ENCODE peak calls at places on chromosome 4, in six cellular contexts. I is GM20000; Z is sigmoid colon; X is tibial nerve; G is CD4-positive, alpha-beta T cell; S is cardiac fibroblast. P is an unnamed sample.
A peak's percentile ranks its signal among the peaks of the same experiment; 100 is the strongest.

GRCh38 chr4:158255727-158256324 is 45.5 kb downstream of the TMEM144 start:
- DNase-seq in I (peak; percentile 26), X (no peak), Z (no peak), G (no peak), S (peak; percentile 75), P (peak; percentile 60)

GRCh38 chr4:153759407-153760226 is at the start of gene RNF175:
- DNase-seq in X (no peak), I (no peak), Z (no peak), G (peak; percentile 24), S (no peak), P (no peak)

GRCh38 chr4:108097990-108098553 is 70.7 kb downstream of the LEF1 start:
- DNase-seq in G (no peak), Z (no peak), S (no peak), I (no peak), X (no peak), P (no peak)

GRCh38 chr4:113760094-113760851 is 1.3 kb downstream of the CAMK2D start:
- DNase-seq in Z (peak; percentile 66), X (peak; percentile 26), G (peak; percentile 28), S (peak; percentile 67), I (no peak), P (peak; percentile 56)

GRCh38 chr4:145452447-145453162 is 29.0 kb upstream of the SMAD1 start:
- DNase-seq in S (no peak), Z (no peak), G (no peak), I (no peak), X (no peak), P (peak; percentile 15)

GRCh38 chr4:174217273-174218126 is 66.0 kb downstream of the FBXO8 start:
- DNase-seq in I (no peak), S (peak; percentile 71), G (no peak), X (no peak), Z (no peak), P (no peak)

GRCh38 chr4:83110222-83110945 is 4.1 kb downstream of the PLAC8 start:
- DNase-seq in I (peak; percentile 86), G (peak; percentile 84), S (peak; percentile 79), Z (peak; percentile 87), X (peak; percentile 65), P (peak; percentile 86)

GRCh38 chr4:5923306-5923830 is 30.5 kb upstream of the CRMP1 start:
- DNase-seq in Z (no peak), G (no peak), S (no peak), X (no peak), I (no peak), P (no peak)

GRCh38 chr4:43816107-43816506 is 632.5 kb downstream of the KCTD8 start:
- DNase-seq in G (no peak), S (no peak), X (no peak), I (no peak), Z (no peak), P (peak; percentile 3)

GRCh38 chr4:45910511-45910910 is 213.3 kb downstream of the GABRG1 start:
- DNase-seq in G (no peak), I (no peak), X (no peak), Z (no peak), S (no peak), P (no peak)

GRCh38 chr4:101200561-101200960 is 146.8 kb downstream of the PPP3CA start:
- DNase-seq in I (no peak), G (no peak), Z (no peak), S (peak; percentile 95), X (no peak), P (peak; percentile 91)

GRCh38 chr4:5473125-5473524 is 235.2 kb downstream of the EVC2 start:
- DNase-seq in X (no peak), I (no peak), G (no peak), Z (no peak), S (no peak), P (no peak)

GRCh38 chr4:24003926-24004325 is 114.1 kb upstream of the PPARGC1A start:
- DNase-seq in Z (no peak), S (no peak), G (no peak), X (no peak), I (no peak), P (peak; percentile 8)

GRCh38 chr4:51851090-51851936 is 8.4 kb downstream of the DCUN1D4 start:
- DNase-seq in S (no peak), Z (no peak), X (no peak), G (no peak), I (no peak), P (no peak)

GRCh38 chr4:110046588-110047049 is 133.9 kb downstream of the EGF start:
- DNase-seq in S (no peak), I (no peak), Z (no peak), G (no peak), X (no peak), P (peak; percentile 29)

GRCh38 chr4:11954093-11954492 is 525.4 kb upstream of the HS3ST1 start:
- DNase-seq in S (peak; percentile 84), I (no peak), Z (no peak), G (no peak), X (no peak), P (peak; percentile 56)

GRCh38 chr4:53653484-53654053 is 62.3 kb upstream of the LNX1 start:
- DNase-seq in S (peak; percentile 48), G (no peak), Z (no peak), I (no peak), X (no peak), P (peak; percentile 12)

GRCh38 chr4:53658029-53658428 is 66.7 kb upstream of the LNX1 start:
- DNase-seq in S (no peak), I (no peak), G (no peak), X (no peak), Z (no peak), P (no peak)

GRCh38 chr4:53659112-53659511 is 67.8 kb upstream of the LNX1 start:
- DNase-seq in G (no peak), Z (no peak), X (no peak), I (no peak), S (no peak), P (no peak)

GRCh38 chr4:53654300-53654758 is 63.0 kb upstream of the LNX1 start:
- DNase-seq in X (no peak), Z (no peak), S (peak; percentile 60), I (peak; percentile 19), G (no peak), P (peak; percentile 57)

DNA sequence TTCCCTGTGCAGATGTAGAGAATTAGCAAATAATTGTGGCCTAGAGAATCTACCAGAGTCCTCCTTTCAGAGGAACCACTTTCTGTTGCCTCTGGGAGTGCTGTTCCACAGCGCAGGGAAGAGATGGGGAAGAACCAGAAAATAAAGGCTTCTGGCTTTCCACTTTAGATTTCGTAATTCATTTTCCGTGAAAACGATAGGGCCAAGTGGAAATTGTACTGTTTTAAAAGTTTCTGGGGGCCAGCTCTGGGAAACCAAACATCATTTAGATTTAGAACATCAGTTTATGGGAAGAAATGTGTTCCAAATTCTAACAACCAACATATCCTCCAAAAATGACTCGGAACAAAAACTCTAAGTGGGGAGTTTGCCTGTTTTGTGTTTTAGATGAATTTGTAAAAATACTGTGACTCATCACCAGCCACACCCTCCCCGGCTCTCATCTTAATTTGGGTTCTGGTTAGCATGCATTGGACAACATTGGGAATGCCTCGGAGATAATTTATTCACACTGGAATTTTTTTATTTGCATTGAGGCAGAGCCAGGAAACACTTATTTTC is 65.2 kb upstream of the LNX1 start:
- DNase-seq in G (no peak), X (no peak), I (no peak), S (peak; percentile 80), Z (peak; percentile 75), P (no peak)
- TF ChIP-seq CTCF in G (no peak), X (peak; percentile 42), I (no peak), S (peak; percentile 61), Z (peak; percentile 25), P (peak; percentile 39)

DNA sequence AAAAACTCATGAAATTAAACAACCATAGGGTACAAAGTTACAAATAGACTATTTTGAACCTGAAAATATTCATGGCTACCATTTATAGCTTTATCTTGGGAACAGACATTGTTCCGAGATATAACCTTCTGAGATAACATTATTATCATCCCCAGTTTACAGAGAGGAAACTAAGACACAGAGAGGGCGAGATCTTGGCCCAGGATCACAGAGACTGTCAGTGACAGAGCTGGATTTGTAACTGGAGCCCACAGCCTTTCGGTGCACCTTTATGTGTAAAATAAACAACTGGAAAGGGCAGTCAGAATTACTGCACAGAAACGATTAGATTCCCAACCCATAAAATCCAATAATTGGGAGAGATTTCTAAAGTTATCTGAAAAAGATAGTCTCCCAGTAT is 28.4 kb downstream of the KLF3 start:
- DNase-seq in G (no peak), Z (no peak), I (no peak), S (no peak), X (no peak), P (no peak)
- TF ChIP-seq CTCF in G (no peak), Z (no peak), I (no peak), S (no peak), X (no peak), P (no peak)

GRCh38 chr4:128186623-128187022 is 101.0 kb downstream of the PGRMC2 start:
- DNase-seq in Z (no peak), G (no peak), S (no peak), I (no peak), X (no peak), P (no peak)

DNA sequence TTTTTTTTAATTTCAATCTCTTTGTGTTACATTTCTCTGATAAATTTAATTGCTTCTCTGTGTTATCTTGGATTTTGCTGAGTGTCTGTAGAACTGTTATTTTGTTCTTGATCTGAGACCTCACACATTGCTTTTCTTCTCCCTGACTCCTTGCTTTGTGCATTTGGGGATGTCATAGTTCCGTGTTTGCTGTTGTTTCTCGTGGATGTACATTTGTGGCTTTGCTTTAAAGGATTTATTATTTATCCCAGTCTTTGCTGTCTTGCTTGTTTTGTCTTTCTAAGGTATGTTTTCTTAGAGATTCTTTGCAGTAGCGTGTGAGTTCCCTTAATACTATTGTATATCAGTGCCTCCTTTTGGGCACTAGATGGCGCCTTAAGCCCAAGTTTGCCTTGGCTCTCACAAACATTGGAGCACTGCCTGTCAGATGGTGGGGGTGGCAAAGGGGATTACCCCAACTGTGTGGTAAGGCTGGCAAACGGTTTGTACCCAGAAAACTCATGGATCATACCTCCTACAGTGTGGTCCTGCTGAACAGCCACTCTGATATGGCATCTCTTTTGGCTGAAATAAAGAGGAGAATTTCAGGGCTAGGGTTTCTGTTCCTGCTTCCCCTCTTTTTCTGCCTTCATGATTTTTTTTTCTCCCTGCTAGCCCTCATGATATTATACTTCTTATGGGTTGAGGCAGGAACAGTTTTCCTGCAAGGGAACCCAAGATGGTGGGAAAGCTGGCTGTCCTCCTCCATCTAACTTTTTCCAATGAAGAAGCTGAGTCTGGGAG is 96.3 kb downstream of the PGRMC2 start:
- DNase-seq in Z (peak; percentile 77), I (peak; percentile 59), X (no peak), G (peak; percentile 48), S (peak; percentile 83), P (peak; percentile 74)
- TF ChIP-seq CTCF in Z (peak; percentile 78), I (peak; percentile 71), X (peak; percentile 80), G (peak; percentile 96), S (peak; percentile 83), P (peak; percentile 89)

GRCh38 chr4:27318740-27319139 is 458.1 kb downstream of the STIM2 start:
- DNase-seq in I (peak; percentile 37), X (no peak), G (no peak), Z (no peak), S (peak; percentile 8), P (peak; percentile 36)
- TF ChIP-seq CTCF in I (no peak), X (no peak), G (no peak), Z (no peak), S (peak; percentile 16), P (peak; percentile 32)

DNA sequence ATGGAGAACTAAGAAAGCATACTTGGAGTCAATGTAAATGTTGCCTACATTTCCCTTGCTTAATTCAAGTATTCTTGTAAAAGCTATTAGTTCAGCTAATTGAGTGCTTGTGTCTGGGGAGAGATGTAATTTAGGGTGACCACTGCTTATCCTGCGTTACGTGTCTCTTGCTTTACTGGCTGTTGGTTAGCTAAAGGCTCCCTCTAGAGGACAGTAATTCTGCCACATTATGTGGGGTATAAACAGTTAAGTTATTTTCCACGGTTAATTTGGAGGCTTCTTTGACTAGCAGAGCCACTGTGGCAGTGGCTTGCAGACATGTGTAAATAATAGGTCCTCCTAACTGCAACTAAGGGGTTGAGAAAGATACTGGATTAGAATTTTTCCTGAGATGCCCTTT is 25.3 kb upstream of the NAF1 start:
- DNase-seq in I (no peak), G (no peak), Z (no peak), S (peak; percentile 5), X (no peak), P (peak; percentile 31)
- TF ChIP-seq CTCF in I (no peak), G (no peak), Z (no peak), S (peak; percentile 30), X (no peak), P (peak; percentile 25)